ENCODE peak calls at places on chromosome 17, in five cellular contexts. N is iPS DF 6.9; L is aorta; B is mesenchymal stem cell; Q is CD4-positive, alpha-beta memory T cell. O is an unnamed sample.

GRCh38 chr17:46212634-46213435 is 19.6 kb upstream of the KANSL1 start:
- DNase-seq in L (no peak), Q (peak; percentile 78), B (peak; percentile 89), N (no peak), O (peak; percentile 62)

GRCh38 chr17:81049973-81050551 is 15.1 kb downstream of the BAIAP2 start:
- DNase-seq in N (no peak), B (peak; percentile 72), Q (no peak), L (no peak), O (no peak)

GRCh38 chr17:74280093-74280513 is 6.1 kb downstream of the DNAI2 start:
- DNase-seq in B (no peak), Q (peak; percentile 78), N (no peak), L (no peak), O (no peak)

GRCh38 chr17:82001657-82002056 is 21.0 kb downstream of the CENPX start:
- DNase-seq in Q (no peak), L (no peak), N (no peak), B (no peak), O (no peak)

GRCh38 chr17:45296003-45296832 is 20.6 kb downstream of the MAP3K14 start:
- DNase-seq in N (no peak), B (peak; percentile 39), Q (no peak), L (peak; percentile 73), O (no peak)

GRCh38 chr17:79374087-79374486 is 236.8 kb downstream of the RBFOX3 start:
- DNase-seq in B (no peak), N (no peak), Q (no peak), L (no peak), O (no peak)

GRCh38 chr17:43784628-43785101 is 4.4 kb downstream of the CFAP97D1 start:
- DNase-seq in N (no peak), B (peak; percentile 77), Q (no peak), L (no peak), O (no peak)

GRCh38 chr17:4362141-4362540 is 4.3 kb downstream of the UBE2G1 start:
- DNase-seq in B (no peak), L (no peak), N (no peak), Q (no peak), O (no peak)

GRCh38 chr17:78414178-78415162 is 36.0 kb downstream of the PGS1 start:
- DNase-seq in L (no peak), N (no peak), B (no peak), Q (peak; percentile 62), O (no peak)

GRCh38 chr17:8163978-8164814 is 1.4 kb upstream of the VAMP2 start:
- DNase-seq in N (no peak), B (peak; percentile 66), L (peak; percentile 85), Q (peak; percentile 75), O (peak; percentile 86)

GRCh38 chr17:42623732-42624596 is 14.5 kb downstream of the TUBG1 start:
- DNase-seq in N (no peak), L (no peak), Q (no peak), B (no peak), O (no peak)

GRCh38 chr17:46072998-46073397 is 73.9 kb downstream of the STH start:
- DNase-seq in L (no peak), Q (no peak), N (no peak), B (peak; percentile 74), O (no peak)

GRCh38 chr17:81020767-81021497 is 14.0 kb upstream of the BAIAP2 start:
- DNase-seq in N (no peak), B (no peak), Q (no peak), L (peak; percentile 78), O (peak; percentile 20)

GRCh38 chr17:10114931-10115535 is 83.4 kb downstream of the GAS7 start:
- DNase-seq in N (no peak), B (peak; percentile 99), Q (peak; percentile 57), L (peak; percentile 95), O (peak; percentile 99)

GRCh38 chr17:45341389-45342158 is 24.8 kb upstream of the MAP3K14 start:
- DNase-seq in Q (no peak), N (peak; percentile 84), L (peak; percentile 86), B (peak; percentile 80), O (peak; percentile 69)

GRCh38 chr17:5837055-5837491 is 233.1 kb upstream of the WSCD1 start:
- DNase-seq in B (peak; percentile 79), L (no peak), N (no peak), Q (no peak), O (no peak)

GRCh38 chr17:49603720-49604119 is 28.0 kb downstream of the NXPH3 start:
- DNase-seq in B (no peak), L (no peak), Q (no peak), N (no peak), O (no peak)

GRCh38 chr17:75036643-75037268 is 10.0 kb downstream of the ATP5PD start:
- DNase-seq in N (no peak), B (no peak), L (peak; percentile 91), Q (peak; percentile 97), O (peak; percentile 86)

GRCh38 chr17:79938696-79939435 is 96.8 kb downstream of the TBC1D16 start:
- DNase-seq in Q (no peak), N (no peak), L (peak; percentile 67), B (no peak), O (no peak)

GRCh38 chr17:3843935-3844516 is 2.0 kb downstream of the NCBP3 start:
- DNase-seq in N (no peak), L (peak; percentile 31), Q (peak; percentile 36), B (peak; percentile 43), O (no peak)

GRCh38 chr17:3972281-3972731 is 8.1 kb upstream of the ATP2A3 start:
- DNase-seq in N (no peak), B (no peak), L (peak; percentile 64), Q (no peak), O (no peak)

GRCh38 chr17:21279582-21279981 is 4.9 kb upstream of the MAP2K3 start:
- DNase-seq in Q (no peak), L (no peak), N (no peak), B (no peak), O (no peak)

GRCh38 chr17:78390241-78391050 is 12.0 kb downstream of the PGS1 start:
- DNase-seq in Q (no peak), B (peak; percentile 100), L (no peak), N (no peak), O (peak; percentile 57)

GRCh38 chr17:61683466-61683865 is 92.4 kb upstream of the NACA2 start:
- DNase-seq in L (no peak), B (no peak), Q (no peak), N (no peak), O (no peak)

GRCh38 chr17:2990396-2990795 is 73.0 kb downstream of the OR1D5 start:
- DNase-seq in L (no peak), B (no peak), Q (no peak), N (no peak), O (no peak)

GRCh38 chr17:15091825-15092224 is 173.3 kb downstream of the PMP22 start:
- DNase-seq in Q (no peak), L (no peak), N (no peak), B (no peak), O (no peak)

GRCh38 chr17:8465381-8466158 is 29.9 kb downstream of the NDEL1 start:
- DNase-seq in Q (no peak), L (no peak), B (no peak), N (no peak), O (no peak)

GRCh38 chr17:82898976-82899514 is 59.2 kb upstream of the ZNF750 start:
- DNase-seq in B (no peak), N (no peak), L (peak; percentile 64), Q (no peak), O (no peak)

GRCh38 chr17:78804777-78805176 is 22.7 kb upstream of the CYTH1 start:
- DNase-seq in L (no peak), N (no peak), B (no peak), Q (peak; percentile 45), O (peak; percentile 65)

GRCh38 chr17:11668633-11669032 is 70.4 kb downstream of the DNAH9 start:
- DNase-seq in B (no peak), Q (no peak), N (peak; percentile 61), L (no peak), O (no peak)
- H3K36me3 ChIP-seq in B (no peaks in the 10 kb centered on the region), Q (no peaks in the 10 kb centered on the region), N (no peaks in the 10 kb centered on the region), L (no peaks in the 10 kb centered on the region), O (no peaks in the 10 kb centered on the region)

GRCh38 chr17:34452769-34453168 is 89.7 kb upstream of the CCL1 start:
- DNase-seq in N (no peak), B (no peak), L (no peak), Q (no peak), O (no peak)
- H3K27me3 ChIP-seq in N (no peaks in the 10 kb centered on the region), B (peaks cover 45% of the 10 kb centered on the region), L (no peaks in the 10 kb centered on the region), Q (no peaks in the 10 kb centered on the region), O (no peaks in the 10 kb centered on the region)

GRCh38 chr17:20216853-20217252 is 207.7 kb downstream of the SPECC1 start:
- DNase-seq in Q (no peak), N (no peak), B (no peak), L (no peak), O (no peak)
- H3K27ac ChIP-seq in Q (no peak overlapping the region), N (no peak overlapping the region), B (peak overlapping the region; percentile 72), L (no peak overlapping the region), O (no peak overlapping the region)

DNA sequence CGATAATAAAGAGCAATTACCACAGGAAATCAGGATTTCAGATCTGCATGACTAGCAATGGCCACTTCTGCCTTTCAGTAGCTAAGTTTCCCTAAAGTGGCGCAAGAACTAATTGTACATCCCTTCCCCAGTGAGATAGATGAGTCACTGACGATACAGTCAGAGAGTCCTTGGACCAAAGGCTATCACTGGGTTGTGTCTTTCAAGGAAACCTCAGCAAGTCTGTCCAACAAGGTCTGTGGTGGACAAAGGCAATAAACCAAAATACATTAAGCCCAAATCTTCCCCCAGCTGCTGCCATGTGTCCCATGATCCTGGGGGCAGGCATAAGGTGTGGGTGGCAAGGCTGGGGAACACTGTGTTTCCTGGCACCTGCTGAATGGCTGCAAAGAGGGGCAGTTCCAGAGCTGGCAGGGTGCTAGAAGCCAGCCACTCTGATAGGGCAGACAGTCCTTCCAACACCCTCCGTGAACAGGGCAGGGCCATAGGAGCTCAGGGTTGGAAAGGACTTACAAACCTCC is 20.5 kb upstream of the MTMR4 start:
- DNase-seq in Q (no peak), B (peak; percentile 86), N (no peak), L (no peak), O (no peak)
- H3K36me3 ChIP-seq in Q (no peaks in the 10 kb centered on the region), B (no peaks in the 10 kb centered on the region), N (no peaks in the 10 kb centered on the region), L (no peaks in the 10 kb centered on the region), O (no peaks in the 10 kb centered on the region)